ENCODE peak calls at places on chromosome 11, in eight cellular contexts. One of them, this sample, is unnamed. For H3K36me3, the result is how much of the 10 kb centered on the place peaks cover.

GRCh38 chr11:20042025-20042639 is 118.1 kb downstream of the DBX1 start:
- DNase-seq in body of pancreas: no peak
- DNase-seq in cardiac muscle cell: no peak
- DNase-seq in lower lobe of right lung: no peak
- DNase-seq in keratinocyte: no peak
- DNase-seq in IMR-90: peak
- DNase-seq in upper lobe of right lung: no peak
- DNase-seq in fibroblast of lung: no peak
- DNase-seq in this sample: no peak

GRCh38 chr11:58926695-58927094 is 12.6 kb upstream of the GLYATL1 start:
- DNase-seq in body of pancreas: no peak
- DNase-seq in cardiac muscle cell: no peak
- DNase-seq in lower lobe of right lung: no peak
- DNase-seq in keratinocyte: no peak
- DNase-seq in IMR-90: peak
- DNase-seq in upper lobe of right lung: no peak
- DNase-seq in fibroblast of lung: peak
- DNase-seq in this sample: no peak

GRCh38 chr11:1628506-1629325 is 859 bp upstream of the KRTAP5-5 start:
- DNase-seq in body of pancreas: peak
- DNase-seq in cardiac muscle cell: peak
- DNase-seq in lower lobe of right lung: peak
- DNase-seq in keratinocyte: no peak
- DNase-seq in IMR-90: peak
- DNase-seq in upper lobe of right lung: peak
- DNase-seq in fibroblast of lung: peak
- DNase-seq in this sample: peak

GRCh38 chr11:35810045-35810444 is 133.8 kb upstream of the LDLRAD3 start:
- DNase-seq in body of pancreas: no peak
- DNase-seq in cardiac muscle cell: no peak
- DNase-seq in lower lobe of right lung: no peak
- DNase-seq in keratinocyte: no peak
- DNase-seq in IMR-90: no peak
- DNase-seq in upper lobe of right lung: no peak
- DNase-seq in fibroblast of lung: no peak
- DNase-seq in this sample: no peak

GRCh38 chr11:62999649-63000048 is 14.9 kb upstream of the SLC22A6 start:
- DNase-seq in body of pancreas: peak
- DNase-seq in cardiac muscle cell: no peak
- DNase-seq in lower lobe of right lung: no peak
- DNase-seq in keratinocyte: no peak
- DNase-seq in IMR-90: no peak
- DNase-seq in upper lobe of right lung: no peak
- DNase-seq in fibroblast of lung: no peak
- DNase-seq in this sample: no peak

GRCh38 chr11:68128682-68129327 is 7.6 kb upstream of the CHKA start:
- DNase-seq in body of pancreas: peak
- DNase-seq in cardiac muscle cell: peak
- DNase-seq in lower lobe of right lung: peak
- DNase-seq in keratinocyte: no peak
- DNase-seq in IMR-90: peak
- DNase-seq in upper lobe of right lung: peak
- DNase-seq in fibroblast of lung: peak
- DNase-seq in this sample: peak

GRCh38 chr11:112725636-112726035 is 235.6 kb upstream of the NCAM1 start:
- DNase-seq in body of pancreas: no peak
- DNase-seq in cardiac muscle cell: no peak
- DNase-seq in lower lobe of right lung: no peak
- DNase-seq in keratinocyte: no peak
- DNase-seq in IMR-90: no peak
- DNase-seq in upper lobe of right lung: no peak
- DNase-seq in fibroblast of lung: no peak
- DNase-seq in this sample: no peak

GRCh38 chr11:117435296-117435695 is 107.6 kb downstream of the CEP164 start:
- DNase-seq in body of pancreas: no peak
- DNase-seq in cardiac muscle cell: no peak
- DNase-seq in lower lobe of right lung: no peak
- DNase-seq in keratinocyte: no peak
- DNase-seq in IMR-90: no peak
- DNase-seq in upper lobe of right lung: no peak
- DNase-seq in fibroblast of lung: no peak
- DNase-seq in this sample: no peak

GRCh38 chr11:112606656-112607055 is 346.0 kb upstream of the PLET1 start:
- DNase-seq in body of pancreas: no peak
- DNase-seq in cardiac muscle cell: no peak
- DNase-seq in lower lobe of right lung: no peak
- DNase-seq in keratinocyte: no peak
- DNase-seq in IMR-90: no peak
- DNase-seq in upper lobe of right lung: no peak
- DNase-seq in fibroblast of lung: no peak
- DNase-seq in this sample: no peak

DNA sequence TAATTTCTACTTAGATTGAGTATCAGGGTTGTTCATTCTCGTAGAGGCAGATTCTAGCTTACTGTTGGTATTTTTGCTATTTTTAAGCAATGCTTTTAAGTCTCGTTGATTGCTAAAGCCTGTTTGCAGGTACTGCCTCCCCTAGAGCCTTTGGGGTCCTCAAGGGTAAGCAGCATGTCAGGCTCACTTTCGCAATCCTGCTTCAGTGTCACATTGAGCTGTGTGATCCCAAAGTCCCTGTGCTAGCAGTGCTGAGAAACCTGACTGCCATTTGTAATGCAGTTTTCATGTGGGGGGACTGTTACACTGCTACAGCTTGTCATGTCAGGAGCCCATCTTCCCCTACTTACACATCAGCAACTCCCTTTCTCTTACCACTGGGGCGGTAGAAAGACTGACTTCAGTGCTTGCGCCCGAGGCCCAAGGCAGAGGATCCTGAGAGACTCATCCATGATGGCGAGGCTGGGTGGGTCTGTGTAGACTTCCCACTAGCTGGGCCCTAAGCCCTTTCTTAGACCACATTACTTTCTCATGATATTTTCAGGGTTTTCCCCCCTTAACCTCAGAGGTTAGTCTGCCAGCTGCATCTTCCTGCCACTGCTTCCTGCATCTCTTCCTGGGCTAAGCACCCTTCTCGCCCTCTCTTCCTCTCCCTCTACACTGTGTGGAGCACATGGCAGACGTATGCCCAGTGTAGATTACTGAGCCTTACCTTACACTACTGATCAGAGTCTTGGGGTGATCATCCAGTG is 40.8 kb upstream of the ST14 start:
- DNase-seq in body of pancreas: no peak
- DNase-seq in cardiac muscle cell: no peak
- DNase-seq in lower lobe of right lung: no peak
- DNase-seq in keratinocyte: no peak
- DNase-seq in IMR-90: no peak
- DNase-seq in upper lobe of right lung: no peak
- DNase-seq in fibroblast of lung: no peak
- DNase-seq in this sample: no peak
- H3K4me3 ChIP-seq in body of pancreas: no peak
- H3K4me3 ChIP-seq in cardiac muscle cell: no peak
- H3K4me3 ChIP-seq in lower lobe of right lung: no peak
- H3K4me3 ChIP-seq in keratinocyte: no peak
- H3K4me3 ChIP-seq in IMR-90: no peak
- H3K4me3 ChIP-seq in upper lobe of right lung: no peak
- H3K4me3 ChIP-seq in fibroblast of lung: no peak
- H3K4me3 ChIP-seq in this sample: no peak

DNA sequence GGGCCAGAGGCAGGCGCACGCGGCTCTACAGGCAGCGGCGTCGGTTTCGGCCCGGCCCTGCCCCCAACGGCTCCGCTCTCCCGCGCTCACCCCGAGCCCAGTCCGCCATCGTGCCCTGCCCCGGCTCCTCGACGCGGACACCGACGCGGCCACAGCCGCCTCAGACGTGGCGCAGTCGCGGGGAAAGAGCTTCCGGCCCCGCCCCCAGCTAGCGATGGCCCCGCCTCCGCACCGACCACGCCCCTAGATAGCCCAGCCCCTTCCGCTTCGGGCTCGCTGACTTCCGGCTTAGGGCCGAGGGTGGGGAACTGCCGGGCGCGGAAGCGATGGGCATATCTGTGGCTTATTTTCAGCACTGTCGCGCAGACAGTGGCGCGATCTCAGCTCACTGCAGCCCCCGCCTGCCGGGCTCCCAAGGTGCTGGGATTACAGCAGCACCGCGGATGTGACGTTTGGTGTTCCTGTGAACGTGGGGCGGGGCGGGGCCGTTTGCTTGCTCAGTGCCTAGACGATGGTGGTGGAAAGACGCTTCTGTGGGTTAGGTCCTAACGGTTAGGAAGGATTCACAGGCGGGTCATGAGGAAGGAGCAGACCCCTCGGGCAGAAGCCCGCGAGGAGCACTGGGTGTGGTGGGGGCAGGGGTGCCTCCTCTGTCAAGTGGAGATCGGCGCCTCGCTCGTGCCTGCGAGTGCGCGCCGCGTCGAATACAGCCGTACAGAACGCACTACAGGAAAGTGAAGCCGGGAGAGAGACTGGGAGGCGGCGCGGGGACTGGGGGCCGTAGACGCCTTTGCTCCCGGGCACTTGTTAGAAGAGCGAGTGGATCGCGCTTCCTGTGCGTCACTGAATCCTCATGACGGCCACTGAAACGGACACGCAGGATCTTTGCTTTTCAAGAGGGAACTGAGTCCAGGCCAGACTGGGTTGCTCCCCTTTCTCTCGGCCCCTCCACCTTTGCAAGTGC is at the start of the genes BET1L and RIC8A:
- DNase-seq in body of pancreas: peak
- DNase-seq in cardiac muscle cell: peak
- DNase-seq in lower lobe of right lung: peak
- DNase-seq in keratinocyte: peak
- DNase-seq in IMR-90: peak
- DNase-seq in upper lobe of right lung: peak
- DNase-seq in fibroblast of lung: peak
- DNase-seq in this sample: peak
- H3K36me3 ChIP-seq in body of pancreas: under half
- H3K36me3 ChIP-seq in cardiac muscle cell: under half
- H3K36me3 ChIP-seq in lower lobe of right lung: half or more
- H3K36me3 ChIP-seq in keratinocyte: under half
- H3K36me3 ChIP-seq in IMR-90: half or more
- H3K36me3 ChIP-seq in upper lobe of right lung: half or more
- H3K36me3 ChIP-seq in fibroblast of lung: under half
- H3K36me3 ChIP-seq in this sample: under half

GRCh38 chr11:65471410-65471762 is 27.5 kb upstream of the MALAT1 start:
- DNase-seq in body of pancreas: peak
- DNase-seq in cardiac muscle cell: peak
- DNase-seq in lower lobe of right lung: peak
- DNase-seq in keratinocyte: no peak
- DNase-seq in IMR-90: peak
- DNase-seq in upper lobe of right lung: peak
- DNase-seq in fibroblast of lung: peak
- DNase-seq in this sample: peak
- H3K4me3 ChIP-seq in body of pancreas: no peak
- H3K4me3 ChIP-seq in cardiac muscle cell: no peak
- H3K4me3 ChIP-seq in lower lobe of right lung: peak
- H3K4me3 ChIP-seq in keratinocyte: no peak
- H3K4me3 ChIP-seq in IMR-90: peak
- H3K4me3 ChIP-seq in upper lobe of right lung: peak
- H3K4me3 ChIP-seq in fibroblast of lung: peak
- H3K4me3 ChIP-seq in this sample: no peak

GRCh38 chr11:7321708-7322448 is 70.2 kb downstream of the SYT9 start:
- DNase-seq in body of pancreas: no peak
- DNase-seq in cardiac muscle cell: no peak
- DNase-seq in lower lobe of right lung: no peak
- DNase-seq in keratinocyte: no peak
- DNase-seq in IMR-90: no peak
- DNase-seq in upper lobe of right lung: no peak
- DNase-seq in fibroblast of lung: no peak
- DNase-seq in this sample: no peak
- H3K36me3 ChIP-seq in body of pancreas: under half
- H3K36me3 ChIP-seq in cardiac muscle cell: under half
- H3K36me3 ChIP-seq in lower lobe of right lung: under half
- H3K36me3 ChIP-seq in keratinocyte: under half
- H3K36me3 ChIP-seq in IMR-90: under half
- H3K36me3 ChIP-seq in upper lobe of right lung: under half
- H3K36me3 ChIP-seq in fibroblast of lung: under half
- H3K36me3 ChIP-seq in this sample: under half

GRCh38 chr11:12842933-12843636 is 166.0 kb upstream of the RASSF10 start:
- DNase-seq in body of pancreas: no peak
- DNase-seq in cardiac muscle cell: peak
- DNase-seq in lower lobe of right lung: no peak
- DNase-seq in keratinocyte: no peak
- DNase-seq in IMR-90: no peak
- DNase-seq in upper lobe of right lung: no peak
- DNase-seq in fibroblast of lung: peak
- DNase-seq in this sample: no peak

GRCh38 chr11:12841946-12842630 is 167.0 kb upstream of the RASSF10 start:
- DNase-seq in body of pancreas: peak
- DNase-seq in cardiac muscle cell: no peak
- DNase-seq in lower lobe of right lung: no peak
- DNase-seq in keratinocyte: no peak
- DNase-seq in IMR-90: peak
- DNase-seq in upper lobe of right lung: no peak
- DNase-seq in fibroblast of lung: peak
- DNase-seq in this sample: no peak

GRCh38 chr11:12848413-12848812 is 160.7 kb upstream of the RASSF10 start:
- DNase-seq in body of pancreas: no peak
- DNase-seq in cardiac muscle cell: no peak
- DNase-seq in lower lobe of right lung: no peak
- DNase-seq in keratinocyte: no peak
- DNase-seq in IMR-90: no peak
- DNase-seq in upper lobe of right lung: no peak
- DNase-seq in fibroblast of lung: no peak
- DNase-seq in this sample: no peak

GRCh38 chr11:12846766-12847615 is 162.1 kb upstream of the RASSF10 start:
- DNase-seq in body of pancreas: no peak
- DNase-seq in cardiac muscle cell: no peak
- DNase-seq in lower lobe of right lung: no peak
- DNase-seq in keratinocyte: no peak
- DNase-seq in IMR-90: no peak
- DNase-seq in upper lobe of right lung: no peak
- DNase-seq in fibroblast of lung: no peak
- DNase-seq in this sample: no peak

DNA sequence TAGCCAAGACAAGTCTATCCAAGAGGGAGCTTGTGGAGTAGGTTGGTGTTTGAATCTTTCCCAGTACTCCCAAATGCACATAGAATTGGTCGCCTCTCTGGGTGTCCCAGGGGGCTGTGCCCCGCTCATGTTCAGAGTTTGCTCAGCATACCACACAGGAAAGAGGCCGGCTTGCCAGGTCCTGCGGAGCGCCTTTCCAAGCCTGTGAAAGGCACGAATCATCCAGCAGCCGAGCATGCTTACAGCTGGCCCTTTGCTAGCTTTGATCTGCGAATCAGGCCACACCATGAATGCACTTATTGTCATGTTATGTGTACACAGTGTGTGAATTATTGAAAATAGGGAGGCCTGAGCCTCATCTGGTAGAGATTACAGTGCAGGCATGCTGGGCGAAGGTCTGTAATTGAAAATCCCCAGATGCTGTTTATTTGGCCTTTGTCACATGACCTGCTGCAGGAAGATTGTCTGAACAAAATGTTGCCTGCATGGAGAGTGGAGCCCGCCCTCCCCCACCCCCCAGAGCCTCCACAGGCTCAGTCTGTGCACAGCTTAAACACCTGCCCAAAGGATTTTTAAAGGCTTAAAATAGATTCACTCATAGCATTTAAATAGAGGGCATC is 163.3 kb upstream of the RASSF10 start:
- DNase-seq in body of pancreas: peak
- DNase-seq in cardiac muscle cell: peak
- DNase-seq in lower lobe of right lung: no peak
- DNase-seq in keratinocyte: no peak
- DNase-seq in IMR-90: peak
- DNase-seq in upper lobe of right lung: no peak
- DNase-seq in fibroblast of lung: peak
- DNase-seq in this sample: peak
- H3K4me3 ChIP-seq in body of pancreas: no peak
- H3K4me3 ChIP-seq in cardiac muscle cell: no peak
- H3K4me3 ChIP-seq in lower lobe of right lung: no peak
- H3K4me3 ChIP-seq in keratinocyte: no peak
- H3K4me3 ChIP-seq in IMR-90: no peak
- H3K4me3 ChIP-seq in upper lobe of right lung: no peak
- H3K4me3 ChIP-seq in fibroblast of lung: no peak
- H3K4me3 ChIP-seq in this sample: no peak

GRCh38 chr11:43397251-43397650 is 38.5 kb downstream of the TTC17 start:
- DNase-seq in body of pancreas: no peak
- DNase-seq in cardiac muscle cell: no peak
- DNase-seq in lower lobe of right lung: no peak
- DNase-seq in keratinocyte: no peak
- DNase-seq in IMR-90: peak
- DNase-seq in upper lobe of right lung: no peak
- DNase-seq in fibroblast of lung: no peak
- DNase-seq in this sample: no peak
- H3K36me3 ChIP-seq in body of pancreas: under half
- H3K36me3 ChIP-seq in cardiac muscle cell: half or more
- H3K36me3 ChIP-seq in lower lobe of right lung: half or more
- H3K36me3 ChIP-seq in keratinocyte: under half
- H3K36me3 ChIP-seq in IMR-90: under half
- H3K36me3 ChIP-seq in upper lobe of right lung: half or more
- H3K36me3 ChIP-seq in fibroblast of lung: under half
- H3K36me3 ChIP-seq in this sample: under half

This sample was measured in H7.